ENCODE peak calls at places on chromosomes 7 and 10, in five cellular contexts. One of them, this sample, is unnamed.

GRCh38 chr10:119412244-119412750 is 130.2 kb downstream of the RGS10 start:
- DNase-seq in OCI-LY7: no peak
- DNase-seq in astrocyte: peak
- DNase-seq in cardiac fibroblast: peak
- DNase-seq in CD8-positive, alpha-beta T cell: no peak
- DNase-seq in this sample: peak

GRCh38 chr7:13908667-13909382 is 80.6 kb downstream of the ETV1 start:
- DNase-seq in OCI-LY7: no peak
- DNase-seq in astrocyte: peak
- DNase-seq in cardiac fibroblast: no peak
- DNase-seq in CD8-positive, alpha-beta T cell: peak
- DNase-seq in this sample: no peak

GRCh38 chr10:10967029-10967428 is 50.6 kb upstream of the CELF2 start:
- DNase-seq in OCI-LY7: no peak
- DNase-seq in astrocyte: no peak
- DNase-seq in cardiac fibroblast: no peak
- DNase-seq in CD8-positive, alpha-beta T cell: no peak
- DNase-seq in this sample: no peak

GRCh38 chr10:21993360-21994001 is 10.0 kb downstream of the DNAJC1 start:
- DNase-seq in OCI-LY7: peak
- DNase-seq in astrocyte: no peak
- DNase-seq in cardiac fibroblast: peak
- DNase-seq in CD8-positive, alpha-beta T cell: no peak
- DNase-seq in this sample: no peak

GRCh38 chr7:70456729-70457128 is 675.2 kb upstream of the GALNT17 start:
- DNase-seq in OCI-LY7: peak
- DNase-seq in astrocyte: no peak
- DNase-seq in cardiac fibroblast: no peak
- DNase-seq in CD8-positive, alpha-beta T cell: no peak
- DNase-seq in this sample: no peak

GRCh38 chr10:92544296-92544695 is 29.6 kb downstream of the IDE start:
- DNase-seq in OCI-LY7: peak
- DNase-seq in astrocyte: peak
- DNase-seq in cardiac fibroblast: peak
- DNase-seq in CD8-positive, alpha-beta T cell: no peak
- DNase-seq in this sample: no peak

GRCh38 chr7:117750612-117751563 is 122.4 kb downstream of the CTTNBP2 start:
- DNase-seq in OCI-LY7: peak
- DNase-seq in astrocyte: no peak
- DNase-seq in cardiac fibroblast: peak
- DNase-seq in CD8-positive, alpha-beta T cell: no peak
- DNase-seq in this sample: no peak

GRCh38 chr10:91194497-91195179 is 25.8 kb upstream of the PCGF5 start:
- DNase-seq in OCI-LY7: no peak
- DNase-seq in astrocyte: peak
- DNase-seq in cardiac fibroblast: peak
- DNase-seq in CD8-positive, alpha-beta T cell: no peak
- DNase-seq in this sample: no peak

GRCh38 chr7:72020301-72020700 is 391.8 kb downstream of the CALN1 start:
- DNase-seq in OCI-LY7: no peak
- DNase-seq in astrocyte: no peak
- DNase-seq in cardiac fibroblast: no peak
- DNase-seq in CD8-positive, alpha-beta T cell: no peak
- DNase-seq in this sample: no peak

GRCh38 chr10:62618576-62619408 is 185.7 kb upstream of the ADO start:
- DNase-seq in OCI-LY7: peak
- DNase-seq in astrocyte: peak
- DNase-seq in cardiac fibroblast: peak
- DNase-seq in CD8-positive, alpha-beta T cell: no peak
- DNase-seq in this sample: peak

GRCh38 chr10:77780180-77780579 is 142.6 kb upstream of the KCNMA1 start:
- DNase-seq in OCI-LY7: no peak
- DNase-seq in astrocyte: no peak
- DNase-seq in cardiac fibroblast: no peak
- DNase-seq in CD8-positive, alpha-beta T cell: no peak
- DNase-seq in this sample: no peak

GRCh38 chr7:645606-646005 is 80.9 kb upstream of the DNAAF5 start:
- DNase-seq in OCI-LY7: no peak
- DNase-seq in astrocyte: no peak
- DNase-seq in cardiac fibroblast: no peak
- DNase-seq in CD8-positive, alpha-beta T cell: no peak
- DNase-seq in this sample: no peak

GRCh38 chr7:139828880-139829653 is at the start of gene TBXAS1:
- DNase-seq in OCI-LY7: peak
- DNase-seq in astrocyte: no peak
- DNase-seq in cardiac fibroblast: no peak
- DNase-seq in CD8-positive, alpha-beta T cell: no peak
- DNase-seq in this sample: no peak

GRCh38 chr7:105234886-105235285 is 153.8 kb downstream of the SRPK2 start:
- DNase-seq in OCI-LY7: no peak
- DNase-seq in astrocyte: no peak
- DNase-seq in cardiac fibroblast: peak
- DNase-seq in CD8-positive, alpha-beta T cell: no peak
- DNase-seq in this sample: no peak

GRCh38 chr7:128705891-128706333 is 33.2 kb upstream of the CALU start:
- DNase-seq in OCI-LY7: no peak
- DNase-seq in astrocyte: no peak
- DNase-seq in cardiac fibroblast: peak
- DNase-seq in CD8-positive, alpha-beta T cell: no peak
- DNase-seq in this sample: no peak

GRCh38 chr7:2199528-2199927 is 33.2 kb downstream of the MAD1L1 start:
- DNase-seq in OCI-LY7: no peak
- DNase-seq in astrocyte: no peak
- DNase-seq in cardiac fibroblast: no peak
- DNase-seq in CD8-positive, alpha-beta T cell: no peak
- DNase-seq in this sample: no peak

GRCh38 chr7:135499818-135500217 is 10.1 kb downstream of the CNOT4 start:
- DNase-seq in OCI-LY7: no peak
- DNase-seq in astrocyte: no peak
- DNase-seq in cardiac fibroblast: peak
- DNase-seq in CD8-positive, alpha-beta T cell: no peak
- DNase-seq in this sample: no peak

GRCh38 chr7:149866817-149867447 is 6.8 kb upstream of the ATP6V0E2 start:
- DNase-seq in OCI-LY7: no peak
- DNase-seq in astrocyte: peak
- DNase-seq in cardiac fibroblast: peak
- DNase-seq in CD8-positive, alpha-beta T cell: no peak
- DNase-seq in this sample: no peak

GRCh38 chr7:37198906-37199485 is 249.7 kb downstream of the ELMO1 start:
- DNase-seq in OCI-LY7: peak
- DNase-seq in astrocyte: peak
- DNase-seq in cardiac fibroblast: peak
- DNase-seq in CD8-positive, alpha-beta T cell: peak
- DNase-seq in this sample: no peak

GRCh38 chr7:12494354-12495024 is 76.0 kb upstream of the SCIN start:
- DNase-seq in OCI-LY7: no peak
- DNase-seq in astrocyte: no peak
- DNase-seq in cardiac fibroblast: no peak
- DNase-seq in CD8-positive, alpha-beta T cell: no peak
- DNase-seq in this sample: no peak
- TF ChIP-seq CTCF in OCI-LY7: peak
- TF ChIP-seq CTCF in astrocyte: no peak
- TF ChIP-seq CTCF in cardiac fibroblast: peak
- TF ChIP-seq CTCF in CD8-positive, alpha-beta T cell: no peak
- TF ChIP-seq CTCF in this sample: no peak

DNA sequence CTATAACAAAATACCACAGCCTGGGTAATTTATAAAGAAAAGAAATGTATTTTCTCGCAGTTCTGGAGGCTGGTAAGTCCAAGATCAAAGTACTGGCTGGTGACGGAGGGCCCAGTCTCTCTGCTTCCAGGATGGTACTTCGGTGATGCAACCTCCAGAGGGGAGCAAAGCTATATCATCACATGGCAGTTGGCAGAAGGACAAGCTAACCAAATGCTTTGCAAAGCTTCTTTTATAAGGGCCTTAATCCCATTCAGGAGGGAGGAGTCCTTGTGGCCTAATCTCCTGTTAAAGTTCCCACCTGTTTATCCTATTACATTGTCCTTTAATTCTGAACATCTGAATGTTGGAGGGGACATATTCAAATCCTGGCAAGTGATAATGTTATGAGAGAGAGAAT is 134.1 kb upstream of the SP4 start:
- DNase-seq in OCI-LY7: no peak
- DNase-seq in astrocyte: no peak
- DNase-seq in cardiac fibroblast: no peak
- DNase-seq in CD8-positive, alpha-beta T cell: no peak
- DNase-seq in this sample: no peak
- TF ChIP-seq CTCF in OCI-LY7: no peak
- TF ChIP-seq CTCF in astrocyte: no peak
- TF ChIP-seq CTCF in cardiac fibroblast: no peak
- TF ChIP-seq CTCF in CD8-positive, alpha-beta T cell: no peak
- TF ChIP-seq CTCF in this sample: no peak

DNA sequence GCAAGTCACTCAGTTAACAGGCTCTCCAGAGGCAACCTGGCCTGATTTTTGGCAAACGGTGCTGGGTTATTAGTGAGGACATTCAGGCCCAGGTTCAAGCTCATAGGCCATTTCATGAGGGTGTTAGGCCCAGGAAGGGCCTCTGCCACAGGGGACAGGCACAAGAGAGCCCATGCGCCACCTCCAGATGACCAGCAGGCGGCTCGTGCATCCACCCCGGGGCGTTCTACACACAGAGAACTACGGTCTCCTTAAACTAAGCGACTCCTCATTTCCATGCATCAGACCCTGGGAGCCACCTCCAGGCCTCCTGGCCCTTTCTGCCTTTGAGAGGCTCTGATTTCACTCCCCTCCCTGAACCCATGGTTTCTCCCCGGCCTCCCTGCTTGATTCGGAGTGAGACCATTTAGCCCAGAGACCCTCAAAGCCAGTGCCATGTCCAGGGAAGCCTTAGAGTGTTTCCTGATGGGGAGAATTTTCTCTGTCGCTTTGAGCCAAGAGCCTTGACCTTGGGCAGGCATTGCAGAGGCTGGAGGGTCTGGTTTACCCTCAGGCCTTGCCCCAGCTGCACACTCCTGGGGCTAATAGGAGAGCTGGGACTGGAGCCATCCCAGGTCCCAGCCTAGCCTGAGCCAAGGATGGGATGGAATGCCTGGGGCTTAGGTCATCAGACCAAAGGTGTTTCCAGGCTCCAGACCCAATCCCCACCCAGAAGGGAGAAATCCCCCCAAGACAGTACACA is 188.0 kb downstream of the GRID1 start:
- DNase-seq in OCI-LY7: peak
- DNase-seq in astrocyte: no peak
- DNase-seq in cardiac fibroblast: peak
- DNase-seq in CD8-positive, alpha-beta T cell: no peak
- DNase-seq in this sample: no peak
- TF ChIP-seq CTCF in OCI-LY7: no peak
- TF ChIP-seq CTCF in astrocyte: peak
- TF ChIP-seq CTCF in cardiac fibroblast: no peak
- TF ChIP-seq CTCF in CD8-positive, alpha-beta T cell: no peak
- TF ChIP-seq CTCF in this sample: peak

GRCh38 chr7:91657386-91658120 is 222.9 kb downstream of the MTERF1 start:
- DNase-seq in OCI-LY7: no peak
- DNase-seq in astrocyte: peak
- DNase-seq in cardiac fibroblast: peak
- DNase-seq in CD8-positive, alpha-beta T cell: no peak
- DNase-seq in this sample: peak
- TF ChIP-seq CTCF in OCI-LY7: no peak
- TF ChIP-seq CTCF in astrocyte: no peak
- TF ChIP-seq CTCF in cardiac fibroblast: no peak
- TF ChIP-seq CTCF in CD8-positive, alpha-beta T cell: no peak
- TF ChIP-seq CTCF in this sample: no peak

DNA sequence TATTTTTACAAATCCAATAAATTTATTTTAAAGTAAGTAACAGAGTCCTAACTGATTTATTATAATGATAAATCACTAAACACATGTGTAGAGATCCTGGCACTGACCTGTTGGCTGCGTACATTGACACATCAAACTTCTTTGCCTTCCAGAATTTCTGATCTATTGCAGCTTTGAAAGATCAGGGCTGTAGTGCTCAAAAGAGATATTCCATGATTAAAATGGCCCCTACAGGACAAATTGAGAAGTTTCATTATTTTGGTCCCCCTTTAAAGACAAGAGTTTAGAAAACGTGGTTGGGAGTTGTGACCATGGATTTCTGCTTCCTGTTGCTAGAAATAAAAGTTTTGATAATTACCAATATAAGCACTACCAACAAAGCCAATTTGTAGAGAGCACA is 87.7 kb upstream of the PDK4 start:
- DNase-seq in OCI-LY7: no peak
- DNase-seq in astrocyte: no peak
- DNase-seq in cardiac fibroblast: peak
- DNase-seq in CD8-positive, alpha-beta T cell: no peak
- DNase-seq in this sample: no peak
- TF ChIP-seq CTCF in OCI-LY7: peak
- TF ChIP-seq CTCF in astrocyte: peak
- TF ChIP-seq CTCF in cardiac fibroblast: peak
- TF ChIP-seq CTCF in CD8-positive, alpha-beta T cell: no peak
- TF ChIP-seq CTCF in this sample: peak

DNA sequence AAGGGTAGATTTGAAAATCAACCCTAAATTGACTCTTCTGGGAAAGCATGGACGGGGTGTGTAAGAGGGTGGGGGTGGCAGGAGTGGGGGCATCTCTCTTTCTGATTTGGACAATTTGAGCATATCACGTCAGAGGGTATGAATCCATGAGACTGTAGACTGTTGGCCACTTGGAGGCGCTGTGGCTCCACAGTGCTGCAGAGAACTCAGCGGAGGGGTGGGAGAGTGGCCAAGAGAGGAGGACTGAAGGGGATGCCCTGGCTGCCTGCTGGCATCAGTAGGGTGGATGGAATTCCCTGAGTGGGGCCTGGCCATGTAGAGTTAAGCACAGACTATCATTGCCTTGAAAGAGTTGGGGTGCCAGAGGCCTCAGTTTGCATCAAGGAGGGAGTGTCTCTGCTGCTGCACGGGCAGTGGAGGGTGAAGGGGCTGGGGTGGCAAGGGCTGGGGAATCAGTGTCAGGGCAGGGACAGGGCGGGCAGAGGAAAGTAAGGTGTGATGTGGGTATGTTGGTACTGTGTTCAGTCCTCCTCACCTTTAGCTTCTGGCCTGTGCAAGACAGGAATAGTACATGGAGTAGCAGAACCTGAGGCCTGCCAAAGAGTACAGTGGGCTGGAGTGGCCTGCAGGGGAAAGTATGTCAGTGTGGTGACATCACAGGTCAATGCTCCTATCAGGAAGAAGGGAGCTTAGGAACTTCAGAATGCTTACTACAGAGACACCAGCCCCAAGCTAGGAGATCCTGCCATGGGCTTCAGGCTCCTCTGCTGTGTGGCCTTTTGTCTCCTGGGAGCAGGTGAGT is 133.5 kb upstream of the PRSS58 start:
- DNase-seq in OCI-LY7: no peak
- DNase-seq in astrocyte: no peak
- DNase-seq in cardiac fibroblast: no peak
- DNase-seq in CD8-positive, alpha-beta T cell: no peak
- DNase-seq in this sample: no peak
- TF ChIP-seq CTCF in OCI-LY7: peak
- TF ChIP-seq CTCF in astrocyte: peak
- TF ChIP-seq CTCF in cardiac fibroblast: peak
- TF ChIP-seq CTCF in CD8-positive, alpha-beta T cell: peak
- TF ChIP-seq CTCF in this sample: peak

DNA sequence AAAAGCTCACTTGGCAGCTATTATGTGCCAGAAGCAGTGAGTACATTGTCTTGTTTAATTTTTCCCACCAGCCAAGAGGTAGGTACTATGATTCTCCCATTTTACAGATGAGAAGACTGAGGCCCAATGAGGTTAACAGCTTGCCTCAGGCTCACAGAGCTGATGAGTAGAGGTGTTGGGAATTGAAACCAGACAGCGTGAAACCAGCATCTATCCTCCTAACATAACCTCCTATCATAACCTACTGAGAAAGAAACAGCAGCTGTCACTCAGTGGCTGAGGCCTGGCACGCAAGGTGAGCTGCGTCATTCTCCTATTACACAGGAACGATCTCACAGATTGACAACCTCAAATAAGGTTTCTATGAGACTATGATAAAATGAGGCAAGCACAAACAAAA is 6.2 kb downstream of the PYROXD2 start:
- DNase-seq in OCI-LY7: no peak
- DNase-seq in astrocyte: no peak
- DNase-seq in cardiac fibroblast: no peak
- DNase-seq in CD8-positive, alpha-beta T cell: no peak
- DNase-seq in this sample: no peak
- TF ChIP-seq CTCF in OCI-LY7: no peak
- TF ChIP-seq CTCF in astrocyte: no peak
- TF ChIP-seq CTCF in cardiac fibroblast: no peak
- TF ChIP-seq CTCF in CD8-positive, alpha-beta T cell: no peak
- TF ChIP-seq CTCF in this sample: no peak